ENCODE peak calls at places on chromosomes 16 and 17, in six cellular contexts. X is stimulated activated CD4-positive, alpha-beta T cell treated with anti-CD3 and anti-CD28 coated beads, Interleukin-1b, Interleukin-23, amount 100 ng/mL, for 4 hours; F is hypothalamus; D is RCC 7860; S is lung microvascular endothelial cell; R is midbrain. Y is an unnamed sample.
A peak's percentile ranks its signal among the peaks of the same experiment; 100 is the strongest.

GRCh38 chr17:66602659-66603363 is 232.1 kb upstream of the CACNG5 start:
- DNase-seq in X (no peak), F (no peak), D (no peak), S (no peak), R (no peak), Y (peak; percentile 83)

GRCh38 chr17:27807567-27808470 is 7.5 kb upstream of the NOS2 start:
- DNase-seq in X (peak; percentile 34), F (no peak), D (no peak), S (no peak), R (no peak), Y (no peak)

GRCh38 chr17:20077978-20078674 is 69.0 kb downstream of the SPECC1 start:
- DNase-seq in X (no peak), F (no peak), D (no peak), S (no peak), R (no peak), Y (no peak)

GRCh38 chr17:29143894-29144293 is 36.3 kb downstream of the MYO18A start:
- DNase-seq in X (no peak), F (no peak), D (peak; percentile 11), S (peak; percentile 59), R (peak; percentile 12), Y (peak; percentile 48)

GRCh38 chr16:88747588-88748301 is 37.3 kb downstream of the PIEZO1 start:
- DNase-seq in X (no peak), F (no peak), D (peak; percentile 16), S (no peak), R (no peak), Y (peak; percentile 54)

GRCh38 chr17:6435968-6436367 is 1.0 kb upstream of the AIPL1 start:
- DNase-seq in X (peak; percentile 48), F (no peak), D (peak; percentile 39), S (peak; percentile 79), R (peak; percentile 60), Y (peak; percentile 83)

GRCh38 chr16:89112377-89113151 is 18.9 kb downstream of the ACSF3 start:
- DNase-seq in X (no peak), F (no peak), D (no peak), S (no peak), R (no peak), Y (no peak)

GRCh38 chr16:88478115-88478514 is 25.0 kb downstream of the ZFPM1 start:
- DNase-seq in X (peak; percentile 25), F (no peak), D (no peak), S (no peak), R (no peak), Y (no peak)

GRCh38 chr17:38601539-38602351 is 4.0 kb downstream of the SRCIN1 start:
- DNase-seq in X (no peak), F (no peak), D (no peak), S (no peak), R (no peak), Y (no peak)

GRCh38 chr17:72434581-72434980 is 313.8 kb downstream of the SOX9 start:
- DNase-seq in X (no peak), F (no peak), D (no peak), S (no peak), R (no peak), Y (no peak)

GRCh38 chr16:12515346-12515745 is 288.3 kb downstream of the CPPED1 start:
- DNase-seq in X (no peak), F (no peak), D (no peak), S (no peak), R (no peak), Y (no peak)

GRCh38 chr17:9258115-9259020 is 237.1 kb downstream of the NTN1 start:
- DNase-seq in X (no peak), F (no peak), D (no peak), S (peak; percentile 43), R (no peak), Y (peak; percentile 51)

GRCh38 chr17:32152130-32152529 is 9.8 kb downstream of the RHOT1 start:
- DNase-seq in X (no peak), F (no peak), D (no peak), S (no peak), R (peak; percentile 11), Y (no peak)

GRCh38 chr17:48488548-48489106 is 42.2 kb downstream of the HOXB1 start:
- DNase-seq in X (no peak), F (no peak), D (peak; percentile 12), S (no peak), R (no peak), Y (no peak)

GRCh38 chr17:77914440-77915254 is 43.9 kb upstream of the TNRC6C start:
- DNase-seq in X (no peak), F (no peak), D (no peak), S (no peak), R (no peak), Y (no peak)

GRCh38 chr16:81415757-81416156 is 28.9 kb upstream of the CMIP start:
- DNase-seq in X (no peak), F (no peak), D (no peak), S (no peak), R (no peak), Y (no peak)

GRCh38 chr16:84339316-84339715 is 29.0 kb upstream of the ATP2C2 start:
- DNase-seq in X (no peak), F (no peak), D (no peak), S (no peak), R (no peak), Y (no peak)

GRCh38 chr17:65666869-65667268 is 105.4 kb upstream of the AXIN2 start:
- DNase-seq in X (no peak), F (no peak), D (no peak), S (no peak), R (no peak), Y (no peak)

GRCh38 chr16:79267781-79268180 is 332.8 kb downstream of the MAF start:
- DNase-seq in X (peak; percentile 33), F (no peak), D (no peak), S (no peak), R (no peak), Y (no peak)

GRCh38 chr17:60160829-60161501 is 11.2 kb downstream of the CA4 start:
- DNase-seq in X (no peak), F (no peak), D (no peak), S (no peak), R (no peak), Y (no peak)

GRCh38 chr16:83899272-83899897 is 470 bp downstream of the MLYCD start:
- DNase-seq in X (peak; percentile 27), F (no peak), D (peak; percentile 4), S (peak; percentile 81), R (no peak), Y (peak; percentile 74)

GRCh38 chr17:79339311-79339710 is 264.7 kb downstream of the ENGASE start:
- DNase-seq in X (no peak), F (no peak), D (no peak), S (no peak), R (no peak), Y (no peak)

GRCh38 chr17:47208744-47209488 is at the start of gene MYL4:
- DNase-seq in X (no peak), F (no peak), D (no peak), S (no peak), R (no peak), Y (no peak)

GRCh38 chr16:67248401-67249177 is at the start of gene SLC9A5:
- DNase-seq in X (peak; percentile 32), F (no peak), D (no peak), S (peak; percentile 40), R (no peak), Y (peak; percentile 53)

GRCh38 chr17:15922586-15922985 is 22.3 kb upstream of the ADORA2B start:
- DNase-seq in X (no peak), F (no peak), D (no peak), S (no peak), R (no peak), Y (no peak)